ENCODE peak calls at places on chromosomes 4 and X, in four cellular contexts. One of them, this sample, is unnamed.

GRCh38 chrX:41711021-41711667 is 12.8 kb upstream of the GPR82 start:
- DNase-seq in K562: no peak
- DNase-seq in HepG2: no peak
- DNase-seq in GM12878: no peak
- DNase-seq in this sample: no peak

GRCh38 chrX:72107320-72107719 is 24.4 kb downstream of the RTL5 start:
- DNase-seq in HepG2: no peak
- DNase-seq in GM12878: no peak
- DNase-seq in K562: no peak
- DNase-seq in this sample: no peak

GRCh38 chr4:20195071-20195885 is 56.4 kb upstream of the SLIT2 start:
- DNase-seq in GM12878: no peak
- DNase-seq in K562: no peak
- DNase-seq in HepG2: no peak
- DNase-seq in this sample: no peak

GRCh38 chr4:159142254-159142653 is 39.4 kb downstream of the RAPGEF2 start:
- DNase-seq in K562: no peak
- DNase-seq in GM12878: no peak
- DNase-seq in HepG2: no peak
- DNase-seq in this sample: no peak

GRCh38 chrX:73668779-73669178 is 105.8 kb downstream of the CHIC1 start:
- DNase-seq in K562: no peak
- DNase-seq in GM12878: no peak
- DNase-seq in HepG2: no peak
- DNase-seq in this sample: no peak

GRCh38 chr4:42104521-42104920 is 47.9 kb downstream of the BEND4 start:
- DNase-seq in HepG2: no peak
- DNase-seq in K562: no peak
- DNase-seq in GM12878: no peak
- DNase-seq in this sample: no peak

GRCh38 chr4:152328595-152328994 is 207.3 kb downstream of the FBXW7 start:
- DNase-seq in HepG2: no peak
- DNase-seq in K562: no peak
- DNase-seq in GM12878: no peak
- DNase-seq in this sample: no peak

GRCh38 chrX:12965390-12965940 is 9.4 kb upstream of the TMSB4X start:
- DNase-seq in K562: peak
- DNase-seq in HepG2: no peak
- DNase-seq in GM12878: no peak
- DNase-seq in this sample: no peak

GRCh38 chr4:162793004-162793403 is 373.7 kb downstream of the NAF1 start:
- DNase-seq in HepG2: no peak
- DNase-seq in K562: no peak
- DNase-seq in GM12878: no peak
- DNase-seq in this sample: no peak

GRCh38 chr4:101855239-101855638 is 64.7 kb downstream of the BANK1 start:
- DNase-seq in HepG2: no peak
- DNase-seq in K562: no peak
- DNase-seq in GM12878: no peak
- DNase-seq in this sample: no peak

GRCh38 chr4:7237863-7238262 is 45.5 kb downstream of the SORCS2 start:
- DNase-seq in K562: no peak
- DNase-seq in HepG2: no peak
- DNase-seq in GM12878: no peak
- DNase-seq in this sample: no peak

GRCh38 chr4:84697615-84698201 is 114.8 kb downstream of the CDS1 start:
- DNase-seq in HepG2: no peak
- DNase-seq in GM12878: no peak
- DNase-seq in K562: no peak
- DNase-seq in this sample: no peak

GRCh38 chr4:37722000-37722638 is 35.9 kb upstream of the RELL1 start:
- DNase-seq in GM12878: no peak
- DNase-seq in K562: no peak
- DNase-seq in HepG2: no peak
- DNase-seq in this sample: no peak

GRCh38 chr4:76272091-76272490 is 20.6 kb downstream of the FAM47E start:
- DNase-seq in GM12878: no peak
- DNase-seq in K562: no peak
- DNase-seq in HepG2: peak
- DNase-seq in this sample: no peak

GRCh38 chr4:4762909-4763814 is 96.3 kb upstream of the MSX1 start:
- DNase-seq in GM12878: peak
- DNase-seq in K562: no peak
- DNase-seq in HepG2: no peak
- DNase-seq in this sample: peak

GRCh38 chr4:1712216-1713002 is at the start of gene SLBP:
- DNase-seq in K562: peak
- DNase-seq in GM12878: peak
- DNase-seq in HepG2: peak
- DNase-seq in this sample: peak

GRCh38 chr4:45946699-45947098 is 177.2 kb downstream of the GABRG1 start:
- DNase-seq in GM12878: no peak
- DNase-seq in K562: no peak
- DNase-seq in HepG2: no peak
- DNase-seq in this sample: no peak

GRCh38 chrX:40278340-40279090 is 180.8 kb upstream of the BCOR start:
- DNase-seq in K562: no peak
- DNase-seq in HepG2: no peak
- DNase-seq in GM12878: no peak
- DNase-seq in this sample: no peak

GRCh38 chr4:56723201-56723605 is 42.1 kb upstream of the HOPX start:
- DNase-seq in HepG2: no peak
- DNase-seq in GM12878: no peak
- DNase-seq in K562: no peak
- DNase-seq in this sample: no peak

GRCh38 chr4:71009091-71009490 is 15.6 kb downstream of the DCK start:
- DNase-seq in HepG2: no peak
- DNase-seq in GM12878: no peak
- DNase-seq in K562: no peak
- DNase-seq in this sample: no peak

GRCh38 chr4:71006203-71006907 is 12.9 kb downstream of the DCK start:
- DNase-seq in HepG2: no peak
- DNase-seq in K562: no peak
- DNase-seq in GM12878: no peak
- DNase-seq in this sample: no peak

GRCh38 chr4:71009796-71010588 is 16.5 kb downstream of the DCK start:
- DNase-seq in HepG2: peak
- DNase-seq in K562: peak
- DNase-seq in GM12878: no peak
- DNase-seq in this sample: peak

GRCh38 chr4:71004281-71004851 is 10.9 kb downstream of the DCK start:
- DNase-seq in K562: no peak
- DNase-seq in GM12878: no peak
- DNase-seq in HepG2: peak
- DNase-seq in this sample: no peak
- TF ChIP-seq TARDBP in K562: no peak
- TF ChIP-seq TARDBP in GM12878: no peak
- TF ChIP-seq TARDBP in HepG2: no peak
- TF ChIP-seq TARDBP in this sample: no peak

GRCh38 chrX:24956828-24957227 is 58.9 kb downstream of the ARX start:
- DNase-seq in HepG2: no peak
- DNase-seq in K562: no peak
- DNase-seq in GM12878: no peak
- DNase-seq in this sample: no peak
- TF ChIP-seq SP1 in HepG2: no peak
- TF ChIP-seq SP1 in K562: no peak
- TF ChIP-seq SP1 in GM12878: no peak
- TF ChIP-seq SP1 in this sample: no peak

GRCh38 chr4:48138936-48139335 is 4.9 kb upstream of the TXK start:
- DNase-seq in GM12878: peak
- DNase-seq in HepG2: no peak
- DNase-seq in K562: no peak
- DNase-seq in this sample: no peak

GRCh38 chr4:48141048-48141447 is 7.0 kb upstream of the TXK start:
- DNase-seq in K562: peak
- DNase-seq in HepG2: peak
- DNase-seq in GM12878: no peak
- DNase-seq in this sample: peak

GRCh38 chr4:48137766-48138349 is 3.8 kb upstream of the TXK start:
- DNase-seq in K562: no peak
- DNase-seq in GM12878: no peak
- DNase-seq in HepG2: no peak
- DNase-seq in this sample: no peak

GRCh38 chr4:48138511-48138910 is 4.5 kb upstream of the TXK start:
- DNase-seq in GM12878: no peak
- DNase-seq in K562: no peak
- DNase-seq in HepG2: no peak
- DNase-seq in this sample: no peak

DNA sequence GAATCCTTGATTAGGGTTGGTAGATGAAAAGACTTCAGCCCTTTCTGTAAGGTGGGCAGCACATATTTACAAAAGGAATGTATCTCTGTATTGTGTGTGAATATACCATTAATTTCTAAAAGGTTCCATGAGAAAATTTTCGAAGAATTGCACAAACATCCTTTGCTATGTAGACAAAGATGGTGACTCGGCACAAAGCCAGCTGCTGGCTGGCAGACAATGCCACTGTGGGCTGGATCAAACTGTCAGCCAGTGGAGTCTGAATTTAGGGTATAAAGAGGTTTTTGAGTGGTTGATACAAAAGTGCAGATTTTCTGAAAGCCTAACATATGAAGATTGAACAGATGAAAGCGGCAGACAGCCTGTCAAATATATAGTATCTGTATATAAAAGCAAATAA is 5.6 kb upstream of the TXK start:
- DNase-seq in GM12878: no peak
- DNase-seq in K562: no peak
- DNase-seq in HepG2: no peak
- DNase-seq in this sample: no peak
- TF ChIP-seq BHLHE40 in GM12878: no peak
- TF ChIP-seq BHLHE40 in K562: no peak
- TF ChIP-seq BHLHE40 in HepG2: no peak
- TF ChIP-seq BHLHE40 in this sample: no peak

GRCh38 chr4:150136481-150136880 is 58.2 kb downstream of the DCLK2 start:
- DNase-seq in HepG2: no peak
- DNase-seq in GM12878: no peak
- DNase-seq in K562: no peak
- DNase-seq in this sample: no peak
- TF ChIP-seq TARDBP in HepG2: no peak
- TF ChIP-seq TARDBP in GM12878: no peak
- TF ChIP-seq TARDBP in K562: no peak
- TF ChIP-seq TARDBP in this sample: no peak

This sample was measured in HEK293T.